ENCODE peak calls at places on chromosome 18, in eight cellular contexts. K is lower lobe of right lung; J is brain microvascular endothelial cell; P is body of pancreas; E is IMR-90; A is SJSA1; I is CD4-positive, CD25-positive, alpha-beta regulatory T cell; R is tibial artery. N is an unnamed sample. For H3K36me3, the result is how much of the 10 kb centered on the place peaks cover.

GRCh38 chr18:57776767-57777166 is 26.3 kb downstream of the ATP8B1 start:
- DNase-seq in K (no peak), J (no peak), P (peak), E (no peak), A (no peak), I (no peak), R (no peak), N (no peak)

GRCh38 chr18:58476521-58477210 is 152.2 kb downstream of the ALPK2 start:
- DNase-seq in K (no peak), J (no peak), P (no peak), E (no peak), A (no peak), I (no peak), R (no peak), N (no peak)

GRCh38 chr18:50374753-50375391 is at the start of gene SKA1:
- DNase-seq in K (peak), J (peak), P (peak), E (peak), A (peak), I (peak), R (peak), N (peak)

GRCh38 chr18:44700652-44701051 is 20.0 kb downstream of the SETBP1 start:
- DNase-seq in K (no peak), J (peak), P (peak), E (no peak), A (no peak), I (no peak), R (peak), N (no peak)

GRCh38 chr18:27171993-27172392 is 13.1 kb downstream of the CHST9 start:
- DNase-seq in K (no peak), J (no peak), P (no peak), E (no peak), A (no peak), I (no peak), R (no peak), N (no peak)

GRCh38 chr18:30406728-30407127 is 635.8 kb downstream of the DSC3 start:
- DNase-seq in K (no peak), J (no peak), P (no peak), E (no peak), A (peak), I (no peak), R (no peak), N (no peak)

GRCh38 chr18:68431111-68431921 is 283.6 kb downstream of the TMX3 start:
- DNase-seq in K (no peak), J (no peak), P (no peak), E (no peak), A (no peak), I (no peak), R (no peak), N (no peak)

GRCh38 chr18:69402219-69402989 is 1.7 kb downstream of the DOK6 start:
- DNase-seq in K (no peak), J (no peak), P (no peak), E (no peak), A (no peak), I (no peak), R (no peak), N (no peak)

GRCh38 chr18:77482190-77482928 is 232.7 kb downstream of the GALR1 start:
- DNase-seq in K (no peak), J (peak), P (no peak), E (no peak), A (peak), I (no peak), R (no peak), N (no peak)

GRCh38 chr18:60235164-60235563 is 137.4 kb downstream of the MC4R start:
- DNase-seq in K (no peak), J (no peak), P (no peak), E (no peak), A (no peak), I (no peak), R (no peak), N (no peak)

GRCh38 chr18:10860937-10861336 is 288.4 kb downstream of the PIEZO2 start:
- DNase-seq in K (no peak), J (no peak), P (no peak), E (peak), A (peak), I (no peak), R (no peak), N (no peak)

GRCh38 chr18:74914648-74915047 is 294.3 kb downstream of the PTGR3 start:
- DNase-seq in K (no peak), J (no peak), P (no peak), E (no peak), A (no peak), I (no peak), R (no peak), N (no peak)

GRCh38 chr18:13216092-13216582 is 2.4 kb upstream of the LDLRAD4 start:
- DNase-seq in K (peak), J (peak), P (peak), E (peak), A (peak), I (peak), R (peak), N (peak)

GRCh38 chr18:51621103-51621969 is 423.9 kb upstream of the MEX3C start:
- DNase-seq in K (peak), J (peak), P (peak), E (no peak), A (peak), I (no peak), R (no peak), N (no peak)

GRCh38 chr18:76530846-76531245 is 35.8 kb upstream of the ZNF516 start:
- DNase-seq in K (no peak), J (no peak), P (no peak), E (no peak), A (no peak), I (no peak), R (no peak), N (no peak)

GRCh38 chr18:28113271-28114023 is 63.5 kb downstream of the CDH2 start:
- DNase-seq in K (no peak), J (no peak), P (no peak), E (peak), A (no peak), I (no peak), R (no peak), N (no peak)

GRCh38 chr18:13915973-13916372 is 637 bp upstream of the MC2R start:
- DNase-seq in K (no peak), J (no peak), P (peak), E (no peak), A (peak), I (no peak), R (no peak), N (no peak)

GRCh38 chr18:23377669-23378469 is 75.2 kb upstream of the RIOK3 start:
- DNase-seq in K (no peak), J (peak), P (no peak), E (peak), A (peak), I (no peak), R (no peak), N (no peak)

GRCh38 chr18:10518595-10519273 is 7.1 kb upstream of the NAPG start:
- DNase-seq in K (peak), J (peak), P (peak), E (peak), A (no peak), I (no peak), R (peak), N (peak)

GRCh38 chr18:46601338-46601908 is 55.6 kb downstream of the LOXHD1 start:
- DNase-seq in K (no peak), J (no peak), P (no peak), E (no peak), A (no peak), I (no peak), R (no peak), N (no peak)

GRCh38 chr18:63586431-63586830 is 712 bp upstream of the SERPINB13 start:
- DNase-seq in K (no peak), J (no peak), P (no peak), E (no peak), A (no peak), I (no peak), R (no peak), N (no peak)

GRCh38 chr18:8826514-8826913 is 121.2 kb downstream of the MTCL1 start:
- DNase-seq in K (no peak), J (no peak), P (no peak), E (no peak), A (no peak), I (no peak), R (no peak), N (no peak)
- H3K36me3 ChIP-seq in K (under half), J (half or more), P (under half), E (half or more), A (half or more), I (under half), R (under half), N (under half)

GRCh38 chr18:62284637-62285036 is 40.5 kb upstream of the TNFRSF11A start:
- DNase-seq in K (no peak), J (no peak), P (no peak), E (no peak), A (no peak), I (no peak), R (no peak), N (no peak)
- H3K36me3 ChIP-seq in K (under half), J (under half), P (under half), E (under half), A (under half), I (half or more), R (under half), N (under half)

DNA sequence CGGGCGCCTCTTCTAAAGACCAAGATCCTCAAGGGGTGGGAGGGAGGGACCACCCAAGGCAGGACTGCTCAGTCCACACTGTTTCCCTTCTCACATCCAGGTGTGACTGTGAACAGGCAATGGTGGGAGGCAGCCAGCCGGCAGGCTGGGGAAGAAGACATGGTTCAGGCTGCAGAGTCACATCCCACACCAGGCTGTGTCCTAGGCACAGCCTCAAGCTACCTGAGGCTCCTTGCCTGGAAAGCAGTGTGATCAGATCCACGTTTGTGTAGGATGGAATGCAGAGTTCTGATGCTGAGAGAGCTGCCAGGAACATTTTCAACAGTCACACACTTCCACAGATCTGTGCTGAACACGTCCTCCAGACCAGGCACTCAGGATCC is 16.4 kb downstream of the SLC66A2 start:
- DNase-seq in K (peak), J (no peak), P (no peak), E (no peak), A (no peak), I (no peak), R (peak), N (peak)
- H3K36me3 ChIP-seq in K (under half), J (under half), P (under half), E (under half), A (under half), I (half or more), R (half or more), N (under half)

GRCh38 chr18:49025426-49025766 is 74.6 kb upstream of the SMAD7 start:
- DNase-seq in K (no peak), J (no peak), P (no peak), E (no peak), A (no peak), I (no peak), R (no peak), N (no peak)

GRCh38 chr18:49024408-49024807 is 73.6 kb upstream of the SMAD7 start:
- DNase-seq in K (no peak), J (no peak), P (no peak), E (no peak), A (no peak), I (no peak), R (no peak), N (no peak)

GRCh38 chr18:49026501-49027378 is 76.0 kb upstream of the SMAD7 start:
- DNase-seq in K (no peak), J (no peak), P (no peak), E (no peak), A (no peak), I (no peak), R (no peak), N (no peak)

GRCh38 chr18:49024808-49025361 is 74.1 kb upstream of the SMAD7 start:
- DNase-seq in K (no peak), J (no peak), P (no peak), E (no peak), A (no peak), I (no peak), R (no peak), N (peak)

DNA sequence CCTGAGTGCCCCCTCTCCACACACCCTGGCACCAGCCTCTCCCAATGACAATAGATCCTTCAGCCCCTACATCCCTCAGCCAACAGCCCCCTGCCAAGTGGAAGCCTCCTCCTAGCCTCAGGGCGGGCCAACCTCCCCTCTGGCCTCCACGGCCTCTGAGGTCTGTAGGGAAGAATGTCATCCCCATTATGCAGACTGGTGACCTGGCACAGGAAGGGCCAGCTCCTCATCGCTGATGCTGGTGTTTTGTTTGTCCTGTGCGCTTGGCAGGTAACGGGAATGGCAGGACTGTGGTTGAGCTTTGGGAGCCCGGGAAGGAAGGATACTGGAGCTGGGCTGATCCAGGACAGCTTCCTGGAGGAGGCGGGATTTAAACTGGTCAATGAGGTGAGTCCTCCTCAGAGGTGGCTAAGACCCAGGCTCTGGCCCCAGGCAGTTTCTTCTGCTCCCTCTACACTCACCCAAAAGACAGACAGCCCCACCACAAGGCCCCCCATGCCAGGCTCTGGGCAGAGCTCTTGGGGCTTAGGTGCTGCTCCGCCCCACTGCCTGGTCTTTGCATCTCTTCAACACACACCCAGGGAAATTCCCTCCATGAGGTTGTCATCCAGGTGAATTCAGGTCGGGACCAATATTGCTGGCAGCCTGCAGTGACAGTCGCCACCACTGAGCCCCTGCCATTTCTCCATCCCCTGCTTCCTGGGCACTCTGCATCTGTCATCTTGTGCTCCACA is 75.2 kb upstream of the SMAD7 start:
- DNase-seq in K (no peak), J (no peak), P (no peak), E (no peak), A (no peak), I (no peak), R (no peak), N (no peak)
- H3K36me3 ChIP-seq in K (under half), J (under half), P (under half), E (under half), A (under half), I (under half), R (under half), N (under half)